ENCODE peak calls at places on chromosomes 13 and 19, in four cellular contexts. P is AG10803, H is lower leg skin, I is breast epithelium. T is an unnamed sample.

GRCh38 chr19:32450217-32450616 is 44.6 kb downstream of the DPY19L3 start:
- DNase-seq in P (no peak), H (no peak), I (no peak), T (no peak)

GRCh38 chr13:80037505-80037888 is 303.4 kb downstream of the SPRY2 start:
- DNase-seq in P (peak; percentile 86), H (no peak), I (no peak), T (no peak)

GRCh38 chr13:72290962-72291681 is 424.1 kb upstream of the DACH1 start:
- DNase-seq in P (peak; percentile 81), H (no peak), I (no peak), T (no peak)

GRCh38 chr13:23755040-23755439 is 134.2 kb downstream of the MIPEP start:
- DNase-seq in P (no peak), H (no peak), I (no peak), T (no peak)

GRCh38 chr19:11673608-11674041 is 65.1 kb downstream of the ZNF823 start:
- DNase-seq in P (peak; percentile 71), H (peak; percentile 89), I (peak; percentile 78), T (no peak)

GRCh38 chr13:20780318-20780717 is 6.6 kb upstream of the EEF1AKMT1 start:
- DNase-seq in P (no peak), H (no peak), I (no peak), T (no peak)

GRCh38 chr19:22619371-22619770 is 14.8 kb upstream of the ZNF492 start:
- DNase-seq in P (no peak), H (peak; percentile 68), I (no peak), T (no peak)

GRCh38 chr13:114313061-114313860 is 1.0 kb upstream of the CHAMP1 start:
- DNase-seq in P (no peak), H (no peak), I (no peak), T (no peak)

GRCh38 chr19:12838182-12838890 is at the start of gene MAST1:
- DNase-seq in P (no peak), H (no peak), I (no peak), T (no peak)

GRCh38 chr13:37168922-37169321 is 63.5 kb upstream of the CSNK1A1L start:
- DNase-seq in P (no peak), H (no peak), I (no peak), T (no peak)

GRCh38 chr13:43023244-43023931 is at the start of gene DNAJC15:
- DNase-seq in P (peak; percentile 86), H (peak; percentile 95), I (peak; percentile 66), T (peak; percentile 89)

GRCh38 chr13:33799950-33800592 is 17.9 kb upstream of the RFC3 start:
- DNase-seq in P (peak; percentile 53), H (no peak), I (no peak), T (no peak)

GRCh38 chr19:14073925-14074838 is 1.6 kb downstream of the MISP3 start:
- DNase-seq in P (no peak), H (peak; percentile 91), I (no peak), T (no peak)

GRCh38 chr19:55166530-55167268 is at the start of gene DNAAF3:
- DNase-seq in P (peak; percentile 96), H (peak; percentile 96), I (peak; percentile 98), T (peak; percentile 98)

GRCh38 chr13:50224534-50224933 is 209.3 kb downstream of the KCNRG start:
- DNase-seq in P (peak; percentile 39), H (no peak), I (no peak), T (no peak)

GRCh38 chr13:79194272-79194671 is 211.8 kb downstream of the RBM26 start:
- DNase-seq in P (no peak), H (no peak), I (no peak), T (no peak)

GRCh38 chr19:17755977-17756670 is 4.8 kb downstream of the FCHO1 start:
- DNase-seq in P (no peak), H (no peak), I (no peak), T (no peak)

GRCh38 chr19:41174297-41174928 is 18.6 kb upstream of the CYP2S1 start:
- DNase-seq in P (no peak), H (no peak), I (no peak), T (no peak)

GRCh38 chr13:43986395-43986794 is 106.7 kb downstream of the LACC1 start:
- DNase-seq in P (no peak), H (no peak), I (no peak), T (no peak)

GRCh38 chr19:46176116-46176860 is 28.2 kb downstream of the IGFL2 start:
- DNase-seq in P (no peak), H (peak; percentile 58), I (no peak), T (peak; percentile 62)

GRCh38 chr19:46179076-46179740 is 31.2 kb downstream of the IGFL2 start:
- DNase-seq in P (no peak), H (peak; percentile 53), I (no peak), T (peak; percentile 56)

GRCh38 chr19:46173886-46174475 is 25.9 kb downstream of the IGFL2 start:
- DNase-seq in P (no peak), H (no peak), I (no peak), T (peak; percentile 51)
- TF ChIP-seq CTCF in P (no peak), H (no peak), I (no peak), T (no peak)

DNA sequence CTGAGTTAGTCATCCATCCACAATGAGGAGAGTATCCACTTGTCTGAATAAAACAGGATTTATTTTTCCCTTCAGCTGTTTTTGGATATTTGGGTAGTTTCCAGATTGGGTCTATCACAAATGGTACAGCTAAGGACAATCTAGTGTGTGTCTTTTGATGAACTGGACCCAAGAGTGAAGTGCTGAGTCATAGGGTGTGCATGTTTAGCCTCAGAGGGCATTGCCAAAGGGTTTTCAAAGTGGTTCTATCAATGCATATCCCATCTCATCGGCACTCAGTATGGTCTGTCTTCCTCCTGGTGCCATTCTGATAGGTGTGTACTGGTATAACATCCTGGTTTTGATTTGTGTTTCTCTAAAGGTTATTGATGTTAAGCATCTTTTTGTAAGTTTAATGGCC is 62.3 kb downstream of the GSX1 start:
- DNase-seq in P (no peak), H (no peak), I (no peak), T (no peak)
- TF ChIP-seq CTCF in P (no peak), H (no peak), I (no peak), T (no peak)

GRCh38 chr13:84912720-84913119 is 886.5 kb downstream of the SLITRK6 start:
- DNase-seq in P (no peak), H (no peak), I (no peak), T (no peak)

GRCh38 chr13:84917252-84917878 is 881.9 kb downstream of the SLITRK6 start:
- DNase-seq in P (peak; percentile 6), H (no peak), I (no peak), T (no peak)
- TF ChIP-seq CTCF in P (peak; percentile 29), H (no peak), I (no peak), T (peak; percentile 62)

GRCh38 chr19:51783373-51783772 is 11.6 kb upstream of the FPR3 start:
- DNase-seq in P (peak; percentile 28), H (no peak), I (no peak), T (no peak)
- TF ChIP-seq CTCF in P (peak; percentile 63), H (no peak), I (no peak), T (no peak)